ENCODE peak calls at places on chromosomes 11 and 22, in four cellular contexts. O is cardiac muscle cell, K is IMR-90, V is lower lobe of right lung. B is an unnamed sample.

GRCh38 chr11:47466701-47467250 is 17.8 kb upstream of the RAPSN start:
- DNase-seq in O (no peak), K (no peak), V (no peak), B (no peak)

GRCh38 chr11:67308031-67308866 is 4.9 kb downstream of the SSH3 start:
- DNase-seq in O (no peak), K (no peak), V (no peak), B (no peak)

GRCh38 chr11:48087974-48088681 is 107.8 kb downstream of the PTPRJ start:
- DNase-seq in O (no peak), K (no peak), V (peak), B (no peak)

GRCh38 chr11:74783241-74783871 is 34.7 kb downstream of the RNF169 start:
- DNase-seq in O (no peak), K (peak), V (no peak), B (peak)

GRCh38 chr22:30041881-30042280 is 38.4 kb upstream of the HORMAD2 start:
- DNase-seq in O (no peak), K (no peak), V (no peak), B (no peak)

GRCh38 chr11:122721964-122722266 is 66.4 kb downstream of the UBASH3B start:
- DNase-seq in O (no peak), K (peak), V (no peak), B (peak)

GRCh38 chr11:119626197-119626909 is 102.6 kb downstream of the NECTIN1 start:
- DNase-seq in O (no peak), K (no peak), V (no peak), B (no peak)

GRCh38 chr11:92340839-92341238 is 116.2 kb downstream of the FAT3 start:
- DNase-seq in O (no peak), K (peak), V (no peak), B (no peak)

GRCh38 chr11:113529606-113530005 is 54.4 kb upstream of the DRD2 start:
- DNase-seq in O (no peak), K (no peak), V (no peak), B (no peak)

GRCh38 chr22:35334010-35334409 is 34.3 kb downstream of the TOM1 start:
- DNase-seq in O (no peak), K (no peak), V (no peak), B (no peak)

GRCh38 chr11:18332891-18333290 is 10.5 kb downstream of the GTF2H1 start:
- DNase-seq in O (no peak), K (no peak), V (no peak), B (no peak)

GRCh38 chr22:28799834-28800307 is 498 bp downstream of the XBP1 start:
- DNase-seq in O (peak), K (peak), V (peak), B (peak)

GRCh38 chr11:91041626-91042025 is 818.8 kb upstream of the CHORDC1 start:
- DNase-seq in O (no peak), K (no peak), V (no peak), B (no peak)

GRCh38 chr22:19536564-19536963 is 12.4 kb upstream of the CLDN5 start:
- DNase-seq in O (no peak), K (no peak), V (no peak), B (no peak)

GRCh38 chr11:47431356-47432083 is 5.3 kb upstream of the PSMC3 start:
- DNase-seq in O (no peak), K (no peak), V (no peak), B (no peak)

GRCh38 chr11:36142439-36142838 is 146.8 kb downstream of the COMMD9 start:
- DNase-seq in O (peak), K (no peak), V (no peak), B (no peak)

GRCh38 chr11:112977620-112978212 is 16.5 kb downstream of the NCAM1 start:
- DNase-seq in O (no peak), K (peak), V (no peak), B (no peak)

GRCh38 chr22:20867179-20868099 is 8.6 kb downstream of the SNAP29 start:
- DNase-seq in O (peak), K (peak), V (no peak), B (no peak)

GRCh38 chr11:117443269-117444186 is 115.9 kb downstream of the CEP164 start:
- DNase-seq in O (peak), K (peak), V (no peak), B (peak)

GRCh38 chr11:13923716-13924650 is 38.5 kb upstream of the SPON1 start:
- DNase-seq in O (no peak), K (no peak), V (no peak), B (no peak)

GRCh38 chr11:31106326-31106725 is 263.2 kb downstream of the DCDC1 start:
- DNase-seq in O (no peak), K (no peak), V (no peak), B (no peak)

GRCh38 chr22:46984751-46985506 is 222.5 kb downstream of the TBC1D22A start:
- DNase-seq in O (no peak), K (peak), V (no peak), B (peak)

GRCh38 chr11:65791719-65792213 is 4.9 kb downstream of the OVOL1 start:
- DNase-seq in O (no peak), K (no peak), V (peak), B (no peak)

GRCh38 chr11:17845431-17845881 is 110.9 kb downstream of the KCNC1 start:
- DNase-seq in O (no peak), K (peak), V (no peak), B (no peak)

GRCh38 chr11:1870721-1871466 is 18.0 kb downstream of the LSP1 start:
- DNase-seq in O (no peak), K (no peak), V (peak), B (peak)

GRCh38 chr11:78730267-78730824 is 155.7 kb upstream of the NARS2 start:
- DNase-seq in O (no peak), K (no peak), V (no peak), B (no peak)

GRCh38 chr11:76236092-76237026 is 30.1 kb upstream of the WNT11 start:
- DNase-seq in O (peak), K (peak), V (peak), B (no peak)

GRCh38 chr11:41446107-41446506 is 13.3 kb downstream of the LRRC4C start:
- DNase-seq in O (no peak), K (no peak), V (no peak), B (no peak)

GRCh38 chr11:119616586-119617342 is 112.2 kb downstream of the NECTIN1 start:
- DNase-seq in O (no peak), K (no peak), V (no peak), B (no peak)

GRCh38 chr11:76723548-76723947 is 53.0 kb upstream of the LRRC32 start:
- DNase-seq in O (no peak), K (no peak), V (no peak), B (no peak)

GRCh38 chr22:19612866-19613572 is 88.8 kb upstream of the CLDN5 start:
- DNase-seq in O (no peak), K (no peak), V (no peak), B (no peak)

GRCh38 chr22:50542416-50542927 is 3.2 kb upstream of the KLHDC7B start:
- DNase-seq in O (no peak), K (no peak), V (no peak), B (no peak)

GRCh38 chr22:41919357-41920224 is 4.7 kb upstream of the SHISA8 start:
- DNase-seq in O (peak), K (peak), V (peak), B (no peak)

GRCh38 chr11:65215441-65216076 is 33.8 kb downstream of the CAPN1 start:
- DNase-seq in O (no peak), K (no peak), V (no peak), B (no peak)

GRCh38 chr22:21933413-21933812 is 19.2 kb downstream of the PPM1F start:
- DNase-seq in O (no peak), K (no peak), V (no peak), B (no peak)

GRCh38 chr11:115379528-115379927 is 124.7 kb downstream of the CADM1 start:
- DNase-seq in O (no peak), K (peak), V (no peak), B (no peak)

GRCh38 chr22:42433754-42434153 is 1.6 kb upstream of the NFAM1 start:
- DNase-seq in O (no peak), K (no peak), V (no peak), B (no peak)

GRCh38 chr11:114154271-114155047 is 94.9 kb downstream of the ZBTB16 start:
- DNase-seq in O (no peak), K (no peak), V (no peak), B (no peak)

GRCh38 chr11:32173435-32173834 is 82.6 kb downstream of the RCN1 start:
- DNase-seq in O (peak), K (peak), V (peak), B (peak)
- H3K4me3 ChIP-seq in O (no peak), K (no peak), V (peak), B (no peak)

DNA sequence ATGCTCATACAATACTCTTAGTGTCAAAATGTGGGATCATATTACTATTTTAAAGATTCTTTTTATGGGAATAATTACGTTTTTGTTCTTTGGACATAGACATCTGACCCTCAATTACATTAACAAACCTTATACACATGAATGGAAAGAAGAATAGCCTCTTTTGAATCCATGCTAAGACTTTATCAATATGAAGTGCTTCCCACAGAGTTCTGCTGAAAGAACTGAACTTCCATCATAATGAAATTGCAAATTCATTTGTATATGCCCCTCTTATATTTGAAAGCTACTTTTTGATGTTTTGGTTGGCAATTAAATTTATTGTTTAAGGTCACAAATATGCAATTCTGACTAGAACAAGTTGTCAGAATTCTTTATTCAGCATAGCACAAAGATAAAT is 254.9 kb downstream of the TMEM135 start:
- DNase-seq in O (no peak), K (no peak), V (no peak), B (no peak)
- H3K4me3 ChIP-seq in O (no peak), K (no peak), V (no peak), B (no peak)

GRCh38 chr11:44728491-44728910 is 1.7 kb downstream of the TSPAN18 start:
- DNase-seq in O (no peak), K (no peak), V (no peak), B (no peak)

GRCh38 chr11:44727373-44728084 is 767 bp downstream of the TSPAN18 start:
- DNase-seq in O (peak), K (peak), V (peak), B (peak)

GRCh38 chr11:44728085-44728410 is 1.3 kb downstream of the TSPAN18 start:
- DNase-seq in O (no peak), K (no peak), V (no peak), B (no peak)

GRCh38 chr11:44726278-44727113 is at the start of gene TSPAN18:
- DNase-seq in O (peak), K (no peak), V (no peak), B (no peak)

GRCh38 chr11:44727114-44727372 is 281 bp downstream of the TSPAN18 start:
- DNase-seq in O (no peak), K (no peak), V (no peak), B (no peak)
- H3K4me3 ChIP-seq in O (peak), K (peak), V (peak), B (peak)

DNA sequence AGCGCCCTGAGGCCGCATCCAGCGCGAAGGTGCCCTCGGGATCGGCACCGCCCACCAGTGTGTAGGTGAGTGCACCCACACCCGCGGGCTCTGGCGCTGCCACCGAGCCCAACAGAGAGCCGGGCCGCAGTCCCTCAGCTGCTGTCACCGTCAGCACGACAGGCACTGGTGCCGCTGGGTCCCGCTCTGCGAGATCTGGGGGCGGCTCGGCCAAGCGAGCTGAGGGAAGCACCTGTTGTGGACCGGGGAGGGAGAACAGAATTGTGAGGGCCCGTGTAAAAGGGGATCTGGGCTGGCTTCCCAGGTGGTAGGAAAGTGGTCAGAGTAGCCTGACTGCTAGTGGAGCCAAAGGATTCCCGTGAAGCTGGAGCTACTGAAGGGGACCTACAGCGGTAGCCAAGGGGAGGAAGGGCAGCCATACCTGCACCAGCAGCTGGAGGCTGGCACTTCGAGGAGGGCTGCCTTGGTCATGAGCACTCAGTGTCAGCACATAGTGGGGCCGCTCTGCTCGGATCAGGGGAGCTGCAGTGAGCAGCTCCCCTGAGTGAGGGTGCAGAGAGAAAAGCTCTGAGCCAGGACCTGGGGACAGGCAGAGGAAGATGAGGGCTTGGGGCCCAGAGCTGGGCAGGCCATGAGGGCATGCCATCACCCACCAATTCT is 11.5 kb upstream of the TPP1 start:
- DNase-seq in O (no peak), K (no peak), V (no peak), B (no peak)
- H3K4me3 ChIP-seq in O (peak), K (no peak), V (peak), B (no peak)

GRCh38 chr11:73314121-73314948 is 6.3 kb downstream of the ARHGEF17 start:
- DNase-seq in O (peak), K (peak), V (peak), B (no peak)

GRCh38 chr11:73312036-73312435 is 4.0 kb downstream of the ARHGEF17 start:
- DNase-seq in O (no peak), K (no peak), V (no peak), B (no peak)

GRCh38 chr11:73315288-73316020 is 7.4 kb downstream of the ARHGEF17 start:
- DNase-seq in O (no peak), K (no peak), V (no peak), B (no peak)

GRCh38 chr11:73312806-73313403 is 4.8 kb downstream of the ARHGEF17 start:
- DNase-seq in O (no peak), K (peak), V (no peak), B (no peak)

GRCh38 chr11:73313652-73314051 is 5.6 kb downstream of the ARHGEF17 start:
- DNase-seq in O (no peak), K (no peak), V (no peak), B (no peak)
- H3K4me3 ChIP-seq in O (no peak), K (peak), V (peak), B (no peak)

DNA sequence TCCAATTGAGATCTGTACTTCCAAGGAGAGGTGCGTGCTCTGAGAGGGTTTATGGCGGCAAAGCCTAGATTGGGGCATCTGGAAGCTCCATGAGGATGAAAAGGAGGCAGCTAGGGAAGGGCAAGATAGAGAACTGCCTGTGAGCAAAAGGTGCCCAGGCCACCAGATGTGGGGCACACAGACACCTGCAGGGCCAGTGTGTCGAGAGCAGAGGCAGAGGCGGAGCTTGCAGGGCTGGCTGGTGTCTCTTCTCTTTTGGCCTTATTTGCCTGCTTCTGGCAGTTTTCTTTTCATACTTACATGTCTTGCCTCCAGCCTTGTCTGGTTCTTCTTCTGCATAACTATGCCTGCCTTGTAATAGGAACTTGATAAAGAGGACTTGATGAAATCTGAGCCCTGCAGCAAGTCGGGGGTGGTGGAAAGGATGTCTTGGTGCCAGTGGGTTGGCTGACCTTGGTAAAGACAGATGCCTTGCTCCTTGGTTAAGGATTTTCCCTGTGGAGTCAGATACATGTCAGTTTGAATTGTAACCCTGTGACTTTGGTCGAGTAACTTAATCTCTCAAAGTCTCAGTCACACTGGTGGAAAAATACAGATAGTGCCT is 680.3 kb downstream of the NTM start:
- DNase-seq in O (no peak), K (peak), V (no peak), B (no peak)
- H3K4me3 ChIP-seq in O (no peak), K (no peak), V (no peak), B (no peak)

GRCh38 chr11:57500926-57501325 is 14.6 kb downstream of the SLC43A1 start:
- DNase-seq in O (no peak), K (no peak), V (no peak), B (no peak)
- H3K4me3 ChIP-seq in O (no peak), K (no peak), V (no peak), B (no peak)

DNA sequence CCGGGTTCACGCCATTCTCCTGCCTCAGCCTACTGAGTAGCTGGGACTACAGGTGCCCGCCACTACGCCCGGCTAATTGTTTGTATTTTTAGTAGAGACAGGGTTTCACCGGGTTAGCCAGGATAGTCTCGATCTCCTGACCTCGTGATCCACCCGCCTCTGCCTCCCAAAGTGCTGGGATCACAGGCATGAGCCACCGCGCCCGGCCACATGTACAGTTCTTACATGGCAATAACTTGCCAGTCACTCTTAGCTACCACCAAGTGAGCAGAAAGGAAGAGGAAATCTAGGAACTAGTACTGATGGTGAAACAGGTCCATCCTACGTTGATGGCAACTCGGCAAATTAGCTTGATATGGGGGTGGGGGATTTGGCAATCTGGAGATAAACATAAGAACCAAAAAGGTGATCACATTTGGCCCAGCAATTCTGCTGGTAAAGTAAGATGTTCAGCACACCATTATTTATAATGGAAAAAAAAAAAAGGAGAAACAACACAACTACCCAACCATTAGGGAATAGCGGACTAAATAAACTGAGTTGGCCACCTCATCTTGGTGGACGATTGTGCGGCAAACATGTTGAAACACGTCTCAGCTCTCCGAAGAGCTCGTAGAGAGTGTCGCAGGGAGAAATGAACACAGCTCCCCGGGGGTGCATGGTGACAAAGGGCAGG is 5.3 kb downstream of the NLRP6 start:
- DNase-seq in O (no peak), K (no peak), V (no peak), B (no peak)
- H3K4me3 ChIP-seq in O (no peak), K (no peak), V (no peak), B (no peak)